ENCODE peak calls at places on chromosomes 2 and 18, in nine cellular contexts. One of them, this sample, is unnamed.

GRCh38 chr2:48508461-48509124 is 21.4 kb upstream of the STON1 start:
- DNase-seq in heart right ventricle: no peak
- DNase-seq in neuronal stem cell: peak; percentile 50
- DNase-seq in body of pancreas: no peak
- DNase-seq in CD8-positive, alpha-beta memory T cell: no peak
- DNase-seq in fibroblast of lung: peak; percentile 54
- DNase-seq in right atrium auricular region: no peak
- DNase-seq in iPS DF 6.9: peak; percentile 50
- DNase-seq in cardiac muscle cell: peak; percentile 38
- DNase-seq in this sample: peak; percentile 9

GRCh38 chr2:43212216-43212828 is 14.1 kb downstream of the ZFP36L2 start:
- DNase-seq in heart right ventricle: no peak
- DNase-seq in neuronal stem cell: no peak
- DNase-seq in body of pancreas: no peak
- DNase-seq in CD8-positive, alpha-beta memory T cell: no peak
- DNase-seq in fibroblast of lung: no peak
- DNase-seq in right atrium auricular region: no peak
- DNase-seq in iPS DF 6.9: no peak
- DNase-seq in cardiac muscle cell: no peak
- DNase-seq in this sample: no peak

GRCh38 chr2:69798466-69798908 is 31.0 kb upstream of the GMCL1 start:
- DNase-seq in heart right ventricle: peak; percentile 7
- DNase-seq in neuronal stem cell: no peak
- DNase-seq in body of pancreas: no peak
- DNase-seq in CD8-positive, alpha-beta memory T cell: no peak
- DNase-seq in fibroblast of lung: peak; percentile 8
- DNase-seq in right atrium auricular region: peak; percentile 79
- DNase-seq in iPS DF 6.9: no peak
- DNase-seq in cardiac muscle cell: no peak
- DNase-seq in this sample: peak; percentile 8

GRCh38 chr2:218249686-218250085 is 11.1 kb upstream of the GPBAR1 start:
- DNase-seq in heart right ventricle: no peak
- DNase-seq in neuronal stem cell: no peak
- DNase-seq in body of pancreas: no peak
- DNase-seq in CD8-positive, alpha-beta memory T cell: no peak
- DNase-seq in fibroblast of lung: no peak
- DNase-seq in right atrium auricular region: peak; percentile 54
- DNase-seq in iPS DF 6.9: no peak
- DNase-seq in cardiac muscle cell: no peak
- DNase-seq in this sample: no peak

GRCh38 chr2:241976296-241976695 is 106.8 kb downstream of the RTP5 start:
- DNase-seq in heart right ventricle: no peak
- DNase-seq in neuronal stem cell: no peak
- DNase-seq in body of pancreas: no peak
- DNase-seq in CD8-positive, alpha-beta memory T cell: peak; percentile 22
- DNase-seq in fibroblast of lung: no peak
- DNase-seq in right atrium auricular region: no peak
- DNase-seq in iPS DF 6.9: no peak
- DNase-seq in cardiac muscle cell: no peak
- DNase-seq in this sample: no peak

GRCh38 chr18:7958897-7959146 is 391.7 kb downstream of the PTPRM start:
- DNase-seq in heart right ventricle: no peak
- DNase-seq in neuronal stem cell: no peak
- DNase-seq in body of pancreas: no peak
- DNase-seq in CD8-positive, alpha-beta memory T cell: no peak
- DNase-seq in fibroblast of lung: no peak
- DNase-seq in right atrium auricular region: no peak
- DNase-seq in iPS DF 6.9: no peak
- DNase-seq in cardiac muscle cell: no peak
- DNase-seq in this sample: peak; percentile 37

GRCh38 chr2:190571666-190572065 is 37.1 kb upstream of the NEMP2 start:
- DNase-seq in heart right ventricle: no peak
- DNase-seq in neuronal stem cell: no peak
- DNase-seq in body of pancreas: no peak
- DNase-seq in CD8-positive, alpha-beta memory T cell: no peak
- DNase-seq in fibroblast of lung: no peak
- DNase-seq in right atrium auricular region: no peak
- DNase-seq in iPS DF 6.9: no peak
- DNase-seq in cardiac muscle cell: no peak
- DNase-seq in this sample: no peak

GRCh38 chr2:64699712-64700111 is 46.0 kb upstream of the SERTAD2 start:
- DNase-seq in heart right ventricle: no peak
- DNase-seq in neuronal stem cell: no peak
- DNase-seq in body of pancreas: no peak
- DNase-seq in CD8-positive, alpha-beta memory T cell: peak; percentile 52
- DNase-seq in fibroblast of lung: no peak
- DNase-seq in right atrium auricular region: no peak
- DNase-seq in iPS DF 6.9: no peak
- DNase-seq in cardiac muscle cell: no peak
- DNase-seq in this sample: no peak

GRCh38 chr18:79924814-79925655 is 26.4 kb downstream of the SLC66A2 start:
- DNase-seq in heart right ventricle: no peak
- DNase-seq in neuronal stem cell: no peak
- DNase-seq in body of pancreas: peak; percentile 85
- DNase-seq in CD8-positive, alpha-beta memory T cell: no peak
- DNase-seq in fibroblast of lung: no peak
- DNase-seq in right atrium auricular region: no peak
- DNase-seq in iPS DF 6.9: no peak
- DNase-seq in cardiac muscle cell: no peak
- DNase-seq in this sample: peak; percentile 84

GRCh38 chr2:235026649-235027557 is 75.1 kb downstream of the SH3BP4 start:
- DNase-seq in heart right ventricle: peak; percentile 60
- DNase-seq in neuronal stem cell: no peak
- DNase-seq in body of pancreas: peak; percentile 96
- DNase-seq in CD8-positive, alpha-beta memory T cell: no peak
- DNase-seq in fibroblast of lung: peak; percentile 59
- DNase-seq in right atrium auricular region: no peak
- DNase-seq in iPS DF 6.9: no peak
- DNase-seq in cardiac muscle cell: no peak
- DNase-seq in this sample: peak; percentile 80

GRCh38 chr2:219119422-219120043 is 41.1 kb downstream of the NHEJ1 start:
- DNase-seq in heart right ventricle: peak; percentile 70
- DNase-seq in neuronal stem cell: peak; percentile 59
- DNase-seq in body of pancreas: peak; percentile 75
- DNase-seq in CD8-positive, alpha-beta memory T cell: peak; percentile 66
- DNase-seq in fibroblast of lung: peak; percentile 66
- DNase-seq in right atrium auricular region: peak; percentile 68
- DNase-seq in iPS DF 6.9: peak; percentile 57
- DNase-seq in cardiac muscle cell: peak; percentile 76
- DNase-seq in this sample: peak; percentile 65

GRCh38 chr18:25883091-25883490 is 207.3 kb downstream of the SS18 start:
- DNase-seq in heart right ventricle: no peak
- DNase-seq in neuronal stem cell: no peak
- DNase-seq in body of pancreas: no peak
- DNase-seq in CD8-positive, alpha-beta memory T cell: no peak
- DNase-seq in fibroblast of lung: no peak
- DNase-seq in right atrium auricular region: no peak
- DNase-seq in iPS DF 6.9: no peak
- DNase-seq in cardiac muscle cell: no peak
- DNase-seq in this sample: no peak

GRCh38 chr18:31241900-31242409 is 76.0 kb upstream of the DSG1 start:
- DNase-seq in heart right ventricle: no peak
- DNase-seq in neuronal stem cell: no peak
- DNase-seq in body of pancreas: peak; percentile 48
- DNase-seq in CD8-positive, alpha-beta memory T cell: no peak
- DNase-seq in fibroblast of lung: no peak
- DNase-seq in right atrium auricular region: no peak
- DNase-seq in iPS DF 6.9: peak; percentile 35
- DNase-seq in cardiac muscle cell: peak; percentile 39
- DNase-seq in this sample: peak; percentile 42

GRCh38 chr2:10839813-10840212 is 27.2 kb upstream of the PDIA6 start:
- DNase-seq in heart right ventricle: no peak
- DNase-seq in neuronal stem cell: no peak
- DNase-seq in body of pancreas: no peak
- DNase-seq in CD8-positive, alpha-beta memory T cell: no peak
- DNase-seq in fibroblast of lung: peak; percentile 36
- DNase-seq in right atrium auricular region: no peak
- DNase-seq in iPS DF 6.9: no peak
- DNase-seq in cardiac muscle cell: peak; percentile 78
- DNase-seq in this sample: no peak

GRCh38 chr2:241595600-241596140 is 37.1 kb downstream of the BOK start:
- DNase-seq in heart right ventricle: no peak
- DNase-seq in neuronal stem cell: no peak
- DNase-seq in body of pancreas: no peak
- DNase-seq in CD8-positive, alpha-beta memory T cell: no peak
- DNase-seq in fibroblast of lung: no peak
- DNase-seq in right atrium auricular region: no peak
- DNase-seq in iPS DF 6.9: no peak
- DNase-seq in cardiac muscle cell: peak; percentile 24
- DNase-seq in this sample: no peak

DNA sequence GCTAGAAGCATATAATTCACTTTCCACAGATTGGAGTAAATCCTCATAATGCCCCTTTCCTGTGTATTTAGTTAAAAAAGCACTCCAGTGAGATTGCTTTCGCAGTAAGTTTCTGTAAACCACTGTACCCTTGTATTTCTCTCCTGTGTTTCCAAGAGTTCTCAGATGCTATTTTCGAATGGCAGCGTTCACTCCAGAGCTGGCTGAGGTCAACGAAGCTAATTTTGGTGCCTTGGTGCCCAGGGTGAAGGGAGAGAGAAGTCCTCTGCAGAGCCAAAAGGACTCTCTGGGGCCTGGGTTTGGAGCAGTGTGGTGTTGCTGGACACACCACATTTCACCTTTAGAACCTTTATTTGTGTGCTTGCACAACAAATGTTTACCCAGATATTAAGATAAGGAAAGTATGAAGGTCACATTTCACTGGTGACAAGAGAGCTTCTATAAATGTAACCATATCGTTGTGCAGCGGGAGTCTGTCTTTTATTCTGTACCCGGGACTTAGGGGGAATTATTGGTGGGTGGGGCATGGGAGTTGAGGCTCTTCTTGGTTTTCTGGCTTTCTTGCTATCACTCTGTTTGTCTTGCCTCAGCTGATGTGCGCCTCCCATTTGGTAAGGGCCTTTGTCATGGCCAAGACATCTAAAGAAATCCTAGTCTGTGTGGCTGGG is 9.9 kb downstream of the EPAS1 start:
- DNase-seq in heart right ventricle: peak; percentile 47
- DNase-seq in neuronal stem cell: no peak
- DNase-seq in body of pancreas: no peak
- DNase-seq in CD8-positive, alpha-beta memory T cell: no peak
- DNase-seq in fibroblast of lung: no peak
- DNase-seq in right atrium auricular region: no peak
- DNase-seq in iPS DF 6.9: no peak
- DNase-seq in cardiac muscle cell: peak; percentile 25
- DNase-seq in this sample: no peak
- H3K4me1 ChIP-seq in heart right ventricle: peaks cover 91% of the 10 kb centered on the region
- H3K4me1 ChIP-seq in neuronal stem cell: no peaks in the 10 kb centered on the region
- H3K4me1 ChIP-seq in body of pancreas: peaks cover 100% of the 10 kb centered on the region
- H3K4me1 ChIP-seq in CD8-positive, alpha-beta memory T cell: peaks cover 30% of the 10 kb centered on the region
- H3K4me1 ChIP-seq in fibroblast of lung: peaks cover 25% of the 10 kb centered on the region
- H3K4me1 ChIP-seq in right atrium auricular region: no peaks in the 10 kb centered on the region
- H3K4me1 ChIP-seq in iPS DF 6.9: no peaks in the 10 kb centered on the region
- H3K4me1 ChIP-seq in cardiac muscle cell: peaks cover 13% of the 10 kb centered on the region
- H3K4me1 ChIP-seq in this sample: peaks cover 72% of the 10 kb centered on the region

GRCh38 chr2:8581601-8582041 is 100.2 kb upstream of the ID2 start:
- DNase-seq in heart right ventricle: no peak
- DNase-seq in neuronal stem cell: no peak
- DNase-seq in body of pancreas: no peak
- DNase-seq in CD8-positive, alpha-beta memory T cell: no peak
- DNase-seq in fibroblast of lung: no peak
- DNase-seq in right atrium auricular region: no peak
- DNase-seq in iPS DF 6.9: no peak
- DNase-seq in cardiac muscle cell: no peak
- DNase-seq in this sample: no peak
- H3K4me3 ChIP-seq in heart right ventricle: no peak overlapping the region
- H3K4me3 ChIP-seq in neuronal stem cell: no peak overlapping the region
- H3K4me3 ChIP-seq in body of pancreas: no peak overlapping the region
- H3K4me3 ChIP-seq in CD8-positive, alpha-beta memory T cell: no peak overlapping the region
- H3K4me3 ChIP-seq in fibroblast of lung: no peak overlapping the region
- H3K4me3 ChIP-seq in right atrium auricular region: no peak overlapping the region
- H3K4me3 ChIP-seq in iPS DF 6.9: no peak overlapping the region
- H3K4me3 ChIP-seq in cardiac muscle cell: no peak overlapping the region
- H3K4me3 ChIP-seq in this sample: no peak overlapping the region

GRCh38 chr2:2708575-2708974 is 377.5 kb upstream of the MYT1L start:
- DNase-seq in heart right ventricle: no peak
- DNase-seq in neuronal stem cell: no peak
- DNase-seq in body of pancreas: no peak
- DNase-seq in CD8-positive, alpha-beta memory T cell: no peak
- DNase-seq in fibroblast of lung: no peak
- DNase-seq in right atrium auricular region: no peak
- DNase-seq in iPS DF 6.9: no peak
- DNase-seq in cardiac muscle cell: no peak
- DNase-seq in this sample: no peak
- H3K27ac ChIP-seq in heart right ventricle: no peak overlapping the region
- H3K27ac ChIP-seq in neuronal stem cell: no peak overlapping the region
- H3K27ac ChIP-seq in body of pancreas: no peak overlapping the region
- H3K27ac ChIP-seq in CD8-positive, alpha-beta memory T cell: no peak overlapping the region
- H3K27ac ChIP-seq in fibroblast of lung: no peak overlapping the region
- H3K27ac ChIP-seq in right atrium auricular region: no peak overlapping the region
- H3K27ac ChIP-seq in iPS DF 6.9: no peak overlapping the region
- H3K27ac ChIP-seq in cardiac muscle cell: no peak overlapping the region
- H3K27ac ChIP-seq in this sample: no peak overlapping the region

GRCh38 chr2:85680707-85681353 is 12.8 kb upstream of the SFTPB start:
- DNase-seq in heart right ventricle: no peak
- DNase-seq in neuronal stem cell: no peak
- DNase-seq in body of pancreas: no peak
- DNase-seq in CD8-positive, alpha-beta memory T cell: no peak
- DNase-seq in fibroblast of lung: no peak
- DNase-seq in right atrium auricular region: no peak
- DNase-seq in iPS DF 6.9: no peak
- DNase-seq in cardiac muscle cell: no peak
- DNase-seq in this sample: no peak

GRCh38 chr2:85681776-85682175 is 12.4 kb upstream of the GNLY start:
- DNase-seq in heart right ventricle: no peak
- DNase-seq in neuronal stem cell: no peak
- DNase-seq in body of pancreas: no peak
- DNase-seq in CD8-positive, alpha-beta memory T cell: no peak
- DNase-seq in fibroblast of lung: no peak
- DNase-seq in right atrium auricular region: no peak
- DNase-seq in iPS DF 6.9: no peak
- DNase-seq in cardiac muscle cell: no peak
- DNase-seq in this sample: no peak

GRCh38 chr2:85682378-85682777 is 11.8 kb upstream of the GNLY start:
- DNase-seq in heart right ventricle: no peak
- DNase-seq in neuronal stem cell: no peak
- DNase-seq in body of pancreas: no peak
- DNase-seq in CD8-positive, alpha-beta memory T cell: no peak
- DNase-seq in fibroblast of lung: no peak
- DNase-seq in right atrium auricular region: no peak
- DNase-seq in iPS DF 6.9: no peak
- DNase-seq in cardiac muscle cell: no peak
- DNase-seq in this sample: peak; percentile 30

GRCh38 chr2:85678794-85679672 is 11.0 kb upstream of the SFTPB start:
- DNase-seq in heart right ventricle: peak; percentile 89
- DNase-seq in neuronal stem cell: peak; percentile 57
- DNase-seq in body of pancreas: peak; percentile 94
- DNase-seq in CD8-positive, alpha-beta memory T cell: peak; percentile 75
- DNase-seq in fibroblast of lung: peak; percentile 81
- DNase-seq in right atrium auricular region: peak; percentile 94
- DNase-seq in iPS DF 6.9: peak; percentile 47
- DNase-seq in cardiac muscle cell: peak; percentile 73
- DNase-seq in this sample: peak; percentile 97

DNA sequence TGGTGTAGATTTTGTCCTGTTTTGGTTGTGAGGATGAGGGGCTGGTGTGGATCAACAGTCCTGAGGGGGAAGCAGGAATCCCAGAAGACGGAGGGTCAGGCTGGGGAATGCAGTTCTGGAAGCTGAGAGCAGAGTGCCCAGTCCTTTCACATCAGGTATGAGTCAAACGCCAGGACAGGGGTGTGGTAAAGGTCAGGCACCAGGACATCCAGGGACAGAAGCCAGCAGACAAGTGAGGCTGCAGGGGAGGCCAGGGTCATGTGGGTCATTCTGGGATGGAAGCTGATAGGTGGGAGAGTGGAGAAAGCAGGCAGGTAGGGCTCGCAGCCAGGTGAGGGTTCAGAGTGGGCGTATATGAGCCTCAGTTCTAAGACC is 12.8 kb upstream of the GNLY start:
- DNase-seq in heart right ventricle: no peak
- DNase-seq in neuronal stem cell: no peak
- DNase-seq in body of pancreas: no peak
- DNase-seq in CD8-positive, alpha-beta memory T cell: no peak
- DNase-seq in fibroblast of lung: no peak
- DNase-seq in right atrium auricular region: no peak
- DNase-seq in iPS DF 6.9: no peak
- DNase-seq in cardiac muscle cell: no peak
- DNase-seq in this sample: peak; percentile 37
- H3K4me1 ChIP-seq in heart right ventricle: peaks cover 32% of the 10 kb centered on the region
- H3K4me1 ChIP-seq in neuronal stem cell: no peaks in the 10 kb centered on the region
- H3K4me1 ChIP-seq in body of pancreas: peaks cover 12% of the 10 kb centered on the region
- H3K4me1 ChIP-seq in CD8-positive, alpha-beta memory T cell: peaks cover 7% of the 10 kb centered on the region
- H3K4me1 ChIP-seq in fibroblast of lung: peaks cover 5% of the 10 kb centered on the region
- H3K4me1 ChIP-seq in right atrium auricular region: no peaks in the 10 kb centered on the region
- H3K4me1 ChIP-seq in iPS DF 6.9: no peaks in the 10 kb centered on the region
- H3K4me1 ChIP-seq in cardiac muscle cell: peaks cover 3% of the 10 kb centered on the region
- H3K4me1 ChIP-seq in this sample: peaks cover 18% of the 10 kb centered on the region